ENCODE peak calls at places on chromosomes 2 and 18, in six cellular contexts. Z is pancreas, H is brain microvascular endothelial cell, J is GM20000, V is tibial artery, M is fibroblast of mammary gland. R is an unnamed sample.

GRCh38 chr2:45918816-45919655 is 267.6 kb downstream of the PRKCE start:
- DNase-seq in M (no peak), V (no peak), J (peak; percentile 64), H (no peak), Z (peak; percentile 77), R (no peak)

GRCh38 chr2:154709215-154709614 is 10.7 kb downstream of the KCNJ3 start:
- DNase-seq in H (no peak), M (no peak), J (no peak), V (no peak), Z (no peak), R (no peak)

GRCh38 chr18:39062426-39062825 is 1496.8 kb upstream of the CELF4 start:
- DNase-seq in M (no peak), H (no peak), J (no peak), V (no peak), Z (no peak), R (no peak)

GRCh38 chr2:37776487-37776886 is 105.0 kb upstream of the CDC42EP3 start:
- DNase-seq in H (peak; percentile 79), J (no peak), Z (no peak), V (no peak), M (peak; percentile 87), R (no peak)

GRCh38 chr2:27956895-27957294 is 66.4 kb downstream of the BABAM2 start:
- DNase-seq in J (no peak), H (peak; percentile 24), V (no peak), M (peak; percentile 85), Z (no peak), R (no peak)

GRCh38 chr2:158138255-158138654 is 36.6 kb downstream of the UPP2 start:
- DNase-seq in H (no peak), V (no peak), M (no peak), Z (no peak), J (no peak), R (no peak)

GRCh38 chr18:47594621-47595086 is 335.8 kb downstream of the SMAD2 start:
- DNase-seq in V (no peak), H (no peak), Z (no peak), J (no peak), M (no peak), R (no peak)

GRCh38 chr2:212712466-212712865 is 173.9 kb upstream of the ERBB4 start:
- DNase-seq in M (no peak), Z (no peak), H (no peak), J (no peak), V (no peak), R (no peak)

GRCh38 chr18:42107287-42108045 is 152.4 kb downstream of the PIK3C3 start:
- DNase-seq in J (no peak), Z (no peak), H (no peak), V (no peak), M (no peak), R (no peak)

GRCh38 chr2:141554810-141555209 is 576.0 kb downstream of the LRP1B start:
- DNase-seq in J (peak; percentile 10), H (peak; percentile 11), M (peak; percentile 32), Z (no peak), V (no peak), R (no peak)

GRCh38 chr2:190809139-190809764 is 71.4 kb upstream of the GLS start:
- DNase-seq in H (no peak), Z (no peak), V (no peak), J (no peak), M (no peak), R (no peak)

GRCh38 chr2:27772804-27773203 is 1.3 kb downstream of the MRPL33 start:
- DNase-seq in H (no peak), J (no peak), M (no peak), Z (no peak), V (no peak), R (no peak)

GRCh38 chr2:69185807-69186206 is 172.8 kb downstream of the ANTXR1 start:
- DNase-seq in Z (no peak), V (no peak), M (peak; percentile 45), J (no peak), H (peak; percentile 49), R (no peak)

GRCh38 chr2:127225186-127225960 is 5.3 kb upstream of the CYP27C1 start:
- DNase-seq in M (peak; percentile 62), V (no peak), J (no peak), Z (no peak), H (peak; percentile 73), R (no peak)

GRCh38 chr2:43595603-43596412 is at the start of gene THADA:
- DNase-seq in M (peak; percentile 100), J (peak; percentile 93), Z (peak; percentile 99), H (peak; percentile 99), V (peak; percentile 99), R (peak; percentile 96)

GRCh38 chr2:43593241-43593640 is 2.6 kb downstream of the THADA start:
- DNase-seq in J (no peak), V (no peak), Z (no peak), M (no peak), H (no peak), R (no peak)

GRCh38 chr2:43594875-43595274 is 963 bp downstream of the THADA start:
- DNase-seq in Z (no peak), H (no peak), M (no peak), V (no peak), J (no peak), R (no peak)

GRCh38 chr2:43592443-43592842 is 3.4 kb downstream of the THADA start:
- DNase-seq in M (peak; percentile 23), H (peak; percentile 60), Z (no peak), V (no peak), J (no peak), R (no peak)
- TF ChIP-seq CTCF in M (peak; percentile 8), H (peak; percentile 39), Z (no peak), V (no peak), J (no peak), R (no peak)

GRCh38 chr2:88854528-88854927 is 163.1 kb downstream of the RPIA start:
- DNase-seq in Z (no peak), J (no peak), V (no peak), H (no peak), M (no peak), R (no peak)

GRCh38 chr2:88857274-88857741 is 165.8 kb downstream of the RPIA start:
- DNase-seq in M (no peak), J (no peak), Z (no peak), H (no peak), V (no peak), R (no peak)

GRCh38 chr2:88856409-88857135 is 165.1 kb downstream of the RPIA start:
- DNase-seq in M (no peak), Z (no peak), J (no peak), H (no peak), V (no peak), R (no peak)

GRCh38 chr2:88857951-88858406 is 166.5 kb downstream of the RPIA start:
- DNase-seq in M (peak; percentile 24), J (no peak), V (no peak), H (peak; percentile 22), Z (no peak), R (no peak)

DNA sequence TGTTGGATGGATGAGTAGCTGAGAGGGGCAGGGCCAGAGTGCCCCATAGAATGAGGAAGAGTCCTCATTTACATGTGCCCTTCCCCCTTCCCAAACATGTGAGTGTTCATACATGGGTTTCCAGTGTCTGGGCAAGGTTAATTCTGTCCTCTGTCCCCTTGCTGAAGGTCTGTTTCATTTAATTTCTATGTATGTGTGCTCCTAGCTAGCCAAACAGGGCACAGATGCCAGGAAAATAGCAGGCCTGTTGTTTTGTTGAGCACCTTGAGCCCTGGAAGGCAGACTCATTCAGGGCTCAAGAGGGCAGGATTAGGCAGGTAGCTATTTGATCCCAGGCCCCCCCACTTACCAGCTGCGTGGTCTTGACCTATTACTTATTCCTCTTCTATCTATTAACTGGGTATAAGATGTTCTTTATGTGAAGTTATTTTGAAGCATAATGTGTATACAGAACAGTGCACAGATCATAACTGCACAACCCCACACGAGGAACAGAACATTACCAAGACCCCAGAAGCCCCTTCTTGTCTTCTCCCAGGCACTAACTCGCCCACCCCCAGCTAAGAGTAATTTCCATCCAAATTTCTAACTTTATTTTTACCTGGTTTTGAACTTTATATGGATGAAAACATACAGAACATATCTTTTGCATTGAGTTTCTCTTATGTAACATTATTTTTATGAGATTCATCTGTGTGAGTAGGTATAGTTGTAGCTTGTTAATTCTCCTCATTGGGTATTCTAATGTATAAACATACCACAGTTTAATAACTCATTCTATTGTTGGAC is 164.3 kb downstream of the RPIA start:
- DNase-seq in V (no peak), Z (no peak), H (no peak), M (no peak), J (no peak), R (no peak)
- TF ChIP-seq CTCF in V (no peak), Z (no peak), H (no peak), M (no peak), J (no peak), R (no peak)

DNA sequence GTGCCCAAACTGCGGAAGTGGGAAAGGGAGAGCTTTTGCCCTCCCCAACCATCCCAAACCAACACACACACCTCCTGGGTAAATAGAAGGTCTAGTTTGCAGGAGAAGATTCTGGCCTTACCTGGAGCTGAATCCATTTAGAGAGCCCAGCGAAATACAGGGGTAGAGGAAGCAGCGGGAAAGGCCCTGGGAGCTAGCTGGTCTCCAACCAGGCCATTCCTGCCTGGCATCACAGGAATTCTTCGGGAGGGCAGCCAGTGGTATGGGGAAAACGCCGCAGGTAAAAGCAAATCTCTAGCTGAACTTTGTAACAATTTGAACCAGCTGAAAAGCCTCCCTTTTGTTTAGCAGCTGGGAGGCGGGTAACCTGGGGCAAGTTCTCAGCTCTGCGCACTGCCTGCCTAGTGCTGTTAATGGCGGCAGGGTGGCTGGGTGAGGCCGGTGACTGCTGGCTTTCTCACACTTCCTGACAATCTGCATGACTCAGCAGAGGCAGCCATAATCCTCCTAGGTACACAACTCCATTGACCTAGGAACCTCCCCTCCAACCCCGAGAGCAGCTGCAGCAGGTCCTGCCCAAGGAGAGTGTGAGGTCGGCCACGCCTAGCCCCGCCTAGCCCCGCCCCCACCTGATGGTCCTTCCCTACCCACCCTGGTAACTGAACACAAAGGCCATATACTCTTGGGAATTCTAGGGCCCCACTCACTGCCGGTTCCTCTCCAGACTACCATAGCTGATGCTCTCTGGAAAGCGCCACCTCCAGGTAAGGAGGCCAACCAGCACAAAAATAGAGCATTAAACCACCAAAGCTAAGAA is 483.8 kb upstream of the REG3G start:
- DNase-seq in J (no peak), H (no peak), M (no peak), Z (no peak), V (no peak), R (no peak)
- TF ChIP-seq CTCF in J (no peak), H (no peak), M (no peak), Z (no peak), V (no peak), R (no peak)

GRCh38 chr2:118431188-118431562 is 342.9 kb downstream of the INSIG2 start:
- DNase-seq in Z (no peak), V (no peak), M (no peak), H (no peak), J (no peak), R (no peak)
- TF ChIP-seq CTCF in Z (no peak), V (no peak), M (peak; percentile 59), H (no peak), J (no peak), R (no peak)

R was measured in natural killer cell.